ENCODE peak calls at places on chromosomes 13 and 19, in five cellular contexts. One of them, this sample, is unnamed.

GRCh38 chr13:27405521-27406134 is 18.8 kb upstream of the GTF3A start:
- DNase-seq in stomach: no peak
- DNase-seq in suprapubic skin: no peak
- DNase-seq in heart left ventricle: no peak
- DNase-seq in thyroid gland: no peak
- DNase-seq in this sample: no peak

GRCh38 chr13:70090036-70090723 is 17.4 kb upstream of the ATXN8OS start:
- DNase-seq in heart left ventricle: no peak
- DNase-seq in suprapubic skin: no peak
- DNase-seq in thyroid gland: no peak
- DNase-seq in stomach: no peak
- DNase-seq in this sample: no peak

GRCh38 chr13:112730157-112730671 is 40.4 kb downstream of the ATP11A start:
- DNase-seq in heart left ventricle: no peak
- DNase-seq in thyroid gland: no peak
- DNase-seq in suprapubic skin: peak
- DNase-seq in stomach: peak
- DNase-seq in this sample: no peak

GRCh38 chr19:19110410-19111137 is 27.7 kb downstream of the TMEM161A start:
- DNase-seq in thyroid gland: no peak
- DNase-seq in suprapubic skin: no peak
- DNase-seq in heart left ventricle: no peak
- DNase-seq in stomach: no peak
- DNase-seq in this sample: no peak

GRCh38 chr13:112475889-112476288 is 99.7 kb downstream of the SPACA7 start:
- DNase-seq in stomach: no peak
- DNase-seq in suprapubic skin: no peak
- DNase-seq in thyroid gland: no peak
- DNase-seq in heart left ventricle: no peak
- DNase-seq in this sample: no peak

GRCh38 chr19:32174386-32175113 is 170.9 kb upstream of the ZNF507 start:
- DNase-seq in heart left ventricle: no peak
- DNase-seq in suprapubic skin: no peak
- DNase-seq in stomach: no peak
- DNase-seq in thyroid gland: no peak
- DNase-seq in this sample: no peak

GRCh38 chr13:71867101-71867814 is at the start of gene DACH1:
- DNase-seq in thyroid gland: peak
- DNase-seq in heart left ventricle: peak
- DNase-seq in stomach: peak
- DNase-seq in suprapubic skin: peak
- DNase-seq in this sample: peak

GRCh38 chr19:17513801-17514200 is 2.4 kb downstream of the PGLS start:
- DNase-seq in thyroid gland: no peak
- DNase-seq in stomach: no peak
- DNase-seq in suprapubic skin: no peak
- DNase-seq in heart left ventricle: no peak
- DNase-seq in this sample: no peak

GRCh38 chr13:110925023-110925608 is 10.2 kb upstream of the ANKRD10 start:
- DNase-seq in heart left ventricle: no peak
- DNase-seq in thyroid gland: no peak
- DNase-seq in stomach: no peak
- DNase-seq in suprapubic skin: no peak
- DNase-seq in this sample: no peak

GRCh38 chr13:110245421-110245899 is 61.5 kb downstream of the COL4A1 start:
- DNase-seq in suprapubic skin: no peak
- DNase-seq in heart left ventricle: no peak
- DNase-seq in stomach: no peak
- DNase-seq in thyroid gland: no peak
- DNase-seq in this sample: no peak

GRCh38 chr13:57409656-57410055 is 221.9 kb upstream of the PCDH17 start:
- DNase-seq in stomach: no peak
- DNase-seq in suprapubic skin: no peak
- DNase-seq in thyroid gland: no peak
- DNase-seq in heart left ventricle: no peak
- DNase-seq in this sample: no peak

GRCh38 chr19:51124729-51125128 is at the start of gene SIGLEC9:
- DNase-seq in thyroid gland: no peak
- DNase-seq in stomach: no peak
- DNase-seq in suprapubic skin: peak
- DNase-seq in heart left ventricle: peak
- DNase-seq in this sample: no peak

GRCh38 chr19:36215276-36216171 is 618 bp downstream of the ZNF146 start:
- DNase-seq in stomach: no peak
- DNase-seq in thyroid gland: peak
- DNase-seq in suprapubic skin: no peak
- DNase-seq in heart left ventricle: no peak
- DNase-seq in this sample: no peak

GRCh38 chr19:23896912-23897311 is 17.8 kb upstream of the ZNF726 start:
- DNase-seq in stomach: no peak
- DNase-seq in suprapubic skin: no peak
- DNase-seq in heart left ventricle: no peak
- DNase-seq in thyroid gland: no peak
- DNase-seq in this sample: no peak

GRCh38 chr13:66778461-66778860 is 451.7 kb downstream of the PCDH9 start:
- DNase-seq in stomach: no peak
- DNase-seq in heart left ventricle: no peak
- DNase-seq in thyroid gland: no peak
- DNase-seq in suprapubic skin: no peak
- DNase-seq in this sample: no peak

GRCh38 chr19:47215581-47215980 is 15.4 kb downstream of the BBC3 start:
- DNase-seq in thyroid gland: no peak
- DNase-seq in suprapubic skin: no peak
- DNase-seq in heart left ventricle: no peak
- DNase-seq in stomach: no peak
- DNase-seq in this sample: no peak

GRCh38 chr19:33883869-33884519 is 87.3 kb downstream of the KCTD15 start:
- DNase-seq in suprapubic skin: no peak
- DNase-seq in thyroid gland: no peak
- DNase-seq in heart left ventricle: no peak
- DNase-seq in stomach: no peak
- DNase-seq in this sample: peak

GRCh38 chr19:48443262-48443661 is 2.5 kb upstream of the GRWD1 start:
- DNase-seq in stomach: peak
- DNase-seq in thyroid gland: peak
- DNase-seq in suprapubic skin: no peak
- DNase-seq in heart left ventricle: no peak
- DNase-seq in this sample: peak

GRCh38 chr19:14472202-14472961 is 2.8 kb downstream of the PTGER1 start:
- DNase-seq in suprapubic skin: peak
- DNase-seq in stomach: peak
- DNase-seq in heart left ventricle: peak
- DNase-seq in thyroid gland: peak
- DNase-seq in this sample: peak

GRCh38 chr13:43390582-43390981 is 367.2 kb downstream of the DNAJC15 start:
- DNase-seq in stomach: no peak
- DNase-seq in suprapubic skin: no peak
- DNase-seq in heart left ventricle: no peak
- DNase-seq in thyroid gland: no peak
- DNase-seq in this sample: no peak

GRCh38 chr19:6733338-6734095 is 3.9 kb downstream of the GPR108 start:
- DNase-seq in thyroid gland: no peak
- DNase-seq in heart left ventricle: peak
- DNase-seq in suprapubic skin: peak
- DNase-seq in stomach: no peak
- DNase-seq in this sample: no peak

DNA sequence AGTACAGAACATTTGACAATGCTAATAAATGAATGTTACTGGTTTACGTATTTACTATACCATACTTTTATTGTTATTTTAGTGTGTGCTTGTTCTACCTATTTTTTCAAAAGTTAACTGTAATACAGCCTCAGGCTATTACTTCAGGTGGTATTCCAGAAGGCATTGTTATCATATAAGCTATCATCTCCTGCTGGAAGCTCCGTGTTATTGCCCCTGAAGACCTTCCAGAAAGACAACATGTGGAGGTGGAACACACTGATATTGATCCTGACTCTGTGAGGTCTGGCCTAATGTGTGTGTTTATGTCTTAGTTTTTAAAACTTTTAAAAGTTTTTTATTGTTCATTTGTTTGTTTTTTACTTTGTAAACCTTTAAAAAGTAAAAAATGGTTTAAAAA is 509.8 kb upstream of the SPRY2 start:
- DNase-seq in stomach: no peak
- DNase-seq in thyroid gland: no peak
- DNase-seq in heart left ventricle: no peak
- DNase-seq in suprapubic skin: no peak
- DNase-seq in this sample: no peak
- TF ChIP-seq POLR2A in stomach: no peak
- TF ChIP-seq POLR2A in thyroid gland: no peak
- TF ChIP-seq POLR2A in heart left ventricle: no peak
- TF ChIP-seq POLR2A in suprapubic skin: no peak
- TF ChIP-seq POLR2A in this sample: no peak

DNA sequence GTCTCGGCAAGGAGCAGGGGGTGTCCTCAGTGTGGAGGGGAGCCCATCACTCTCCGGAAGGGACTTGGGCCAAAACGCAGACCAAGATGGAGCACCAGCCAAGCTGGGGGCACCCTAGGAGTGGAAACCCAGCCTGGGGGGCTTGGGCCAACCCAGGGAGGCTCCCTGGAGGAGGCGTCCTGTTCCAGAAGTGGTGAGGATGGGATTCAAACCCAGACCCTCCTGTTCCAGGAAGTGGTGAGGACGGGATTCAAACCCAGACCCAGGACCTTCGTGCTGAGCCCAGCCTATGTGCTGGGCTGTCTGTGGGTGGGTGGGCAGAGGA is 848 bp upstream of the PLIN4 start:
- DNase-seq in suprapubic skin: no peak
- DNase-seq in heart left ventricle: no peak
- DNase-seq in thyroid gland: no peak
- DNase-seq in stomach: no peak
- DNase-seq in this sample: no peak
- H3K27ac ChIP-seq in suprapubic skin: no peak
- H3K27ac ChIP-seq in heart left ventricle: peak
- H3K27ac ChIP-seq in thyroid gland: no peak
- H3K27ac ChIP-seq in stomach: peak
- H3K27ac ChIP-seq in this sample: no peak

GRCh38 chr13:20090349-20090748 is 70.5 kb downstream of the GJA3 start:
- DNase-seq in suprapubic skin: no peak
- DNase-seq in stomach: no peak
- DNase-seq in heart left ventricle: no peak
- DNase-seq in thyroid gland: no peak
- DNase-seq in this sample: no peak
- TF ChIP-seq CTCF in suprapubic skin: no peak
- TF ChIP-seq CTCF in stomach: no peak
- TF ChIP-seq CTCF in heart left ventricle: no peak
- TF ChIP-seq CTCF in thyroid gland: no peak
- TF ChIP-seq CTCF in this sample: no peak

DNA sequence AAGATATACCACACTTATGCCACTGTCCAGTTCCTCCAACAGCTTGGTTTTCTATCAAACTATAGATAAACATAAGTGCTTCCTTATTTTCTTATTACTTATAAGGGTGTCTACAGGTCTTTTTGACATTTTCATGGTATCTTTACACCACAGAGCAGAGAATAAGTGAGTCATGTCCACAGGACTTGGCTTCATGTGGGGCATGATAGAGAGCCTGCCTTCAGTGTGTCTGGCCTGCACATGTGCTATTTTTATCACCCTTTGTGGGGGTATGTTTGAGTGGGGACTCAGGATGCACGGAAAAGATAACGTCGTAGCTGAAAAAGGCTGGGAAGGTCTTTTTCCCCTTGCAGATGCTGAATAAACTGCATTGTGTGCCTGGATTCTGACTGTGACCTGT is 8.1 kb upstream of the STOML3 start:
- DNase-seq in stomach: no peak
- DNase-seq in thyroid gland: no peak
- DNase-seq in heart left ventricle: no peak
- DNase-seq in suprapubic skin: no peak
- DNase-seq in this sample: no peak
- TF ChIP-seq POLR2A in stomach: no peak
- TF ChIP-seq POLR2A in thyroid gland: no peak
- TF ChIP-seq POLR2A in heart left ventricle: no peak
- TF ChIP-seq POLR2A in suprapubic skin: no peak
- TF ChIP-seq POLR2A in this sample: no peak

This sample was measured in body of pancreas.